ENCODE peak calls at places on chromosomes 13 and 19, in ten cellular contexts. Y, B, G, M, Z, K, Q, E, F and V are unnamed samples.

GRCh38 chr19:36245210-36246005 is 30.5 kb downstream of the ZNF146 start:
- DNase-seq in Y (no peak), B (peak; percentile 54), G (no peak), M (no peak), Z (no peak), K (peak; percentile 26), Q (no peak), E (no peak), F (no peak), V (peak; percentile 38)

GRCh38 chr19:29988351-29988750 is 46.3 kb downstream of the URI1 start:
- DNase-seq in Y (no peak), B (no peak), G (no peak), M (no peak), Z (no peak), K (no peak), Q (no peak), E (no peak), F (no peak), V (no peak)

GRCh38 chr19:3345850-3346460 is 20.4 kb upstream of the NFIC start:
- DNase-seq in Y (no peak), B (no peak), G (no peak), M (no peak), Z (no peak), K (no peak), Q (no peak), E (no peak), F (no peak), V (no peak)

GRCh38 chr19:3285647-3286176 is 61.3 kb downstream of the CELF5 start:
- DNase-seq in Y (no peak), B (peak; percentile 87), G (no peak), M (no peak), Z (no peak), K (no peak), Q (no peak), E (no peak), F (peak; percentile 59), V (no peak)

GRCh38 chr19:19444694-19445155 is 39.2 kb downstream of the GATAD2A start:
- DNase-seq in Y (no peak), B (no peak), G (peak; percentile 36), M (no peak), Z (peak; percentile 48), K (peak; percentile 18), Q (no peak), E (no peak), F (no peak), V (peak; percentile 60)

GRCh38 chr13:35210234-35210633 is 266.3 kb downstream of the MAB21L1 start:
- DNase-seq in Y (no peak), B (no peak), G (no peak), M (no peak), Z (no peak), K (no peak), Q (no peak), E (no peak), F (no peak), V (peak; percentile 38)

GRCh38 chr19:39557791-39558622 is 18.0 kb upstream of the EID2 start:
- DNase-seq in Y (no peak), B (no peak), G (peak; percentile 11), M (no peak), Z (peak; percentile 18), K (no peak), Q (no peak), E (no peak), F (no peak), V (no peak)

GRCh38 chr13:85529216-85529590 is 270.0 kb downstream of the SLITRK6 start:
- DNase-seq in Y (no peak), B (no peak), G (peak; percentile 44), M (no peak), Z (peak; percentile 19), K (no peak), Q (no peak), E (no peak), F (no peak), V (no peak)

GRCh38 chr13:105363747-105364177 is 1171.7 kb downstream of the EFNB2 start:
- DNase-seq in Y (no peak), B (no peak), G (no peak), M (no peak), Z (no peak), K (no peak), Q (no peak), E (no peak), F (no peak), V (no peak)

GRCh38 chr19:18488838-18489626 is 32.8 kb downstream of the ELL start:
- DNase-seq in Y (no peak), B (peak; percentile 29), G (no peak), M (no peak), Z (peak; percentile 48), K (peak; percentile 90), Q (no peak), E (no peak), F (no peak), V (no peak)

GRCh38 chr19:18775586-18776287 is 15.4 kb downstream of the COMP start:
- DNase-seq in Y (no peak), B (no peak), G (peak; percentile 71), M (no peak), Z (peak; percentile 28), K (no peak), Q (no peak), E (no peak), F (no peak), V (peak; percentile 81)

GRCh38 chr19:15913384-15913783 is 15.5 kb upstream of the CYP4F2 start:
- DNase-seq in Y (peak; percentile 20), B (no peak), G (no peak), M (no peak), Z (no peak), K (no peak), Q (no peak), E (no peak), F (no peak), V (no peak)

GRCh38 chr19:54209748-54210494 is 9.3 kb downstream of the RPS9 start:
- DNase-seq in Y (peak; percentile 90), B (no peak), G (peak; percentile 98), M (peak; percentile 97), Z (peak; percentile 98), K (peak; percentile 98), Q (peak; percentile 84), E (peak; percentile 80), F (no peak), V (peak; percentile 96)

GRCh38 chr19:814108-815078 is 7.4 kb downstream of the PLPPR3 start:
- DNase-seq in Y (no peak), B (no peak), G (no peak), M (no peak), Z (no peak), K (no peak), Q (no peak), E (no peak), F (no peak), V (no peak)

GRCh38 chr19:38303517-38304351 is at the start of gene C19orf33:
- DNase-seq in Y (no peak), B (no peak), G (no peak), M (peak; percentile 85), Z (no peak), K (peak; percentile 32), Q (no peak), E (peak; percentile 32), F (no peak), V (peak; percentile 22)

GRCh38 chr19:44905437-44906160 is at the start of gene APOE:
- DNase-seq in Y (no peak), B (peak; percentile 48), G (no peak), M (no peak), Z (peak; percentile 54), K (no peak), Q (no peak), E (no peak), F (no peak), V (peak; percentile 18)
- H3K27ac ChIP-seq in Y (peak within 1 kb of the TSS; percentile 62), B (peak within 1 kb of the TSS; percentile 70), G (no peak within 1 kb of the TSS), M (no peak within 1 kb of the TSS), Z (no peak within 1 kb of the TSS), K (no peak within 1 kb of the TSS), Q (no peak within 1 kb of the TSS), E (no peak within 1 kb of the TSS), F (peak within 1 kb of the TSS; percentile 79), V (no peak within 1 kb of the TSS)

GRCh38 chr19:32458500-32459123 is 53.0 kb downstream of the DPY19L3 start:
- DNase-seq in Y (no peak), B (no peak), G (no peak), M (no peak), Z (peak; percentile 4), K (no peak), Q (no peak), E (no peak), F (no peak), V (peak; percentile 2)
- H3K4me3 ChIP-seq in Y (no peak overlapping the region), B (no peak overlapping the region), G (no peak overlapping the region), M (no peak overlapping the region), Z (no peak overlapping the region), K (no peak overlapping the region), Q (no peak overlapping the region), E (no peak overlapping the region), F (no peak overlapping the region), V (no peak overlapping the region)

GRCh38 chr13:40389081-40389641 is 277.3 kb downstream of the FOXO1 start:
- DNase-seq in Y (no peak), B (no peak), G (no peak), M (no peak), Z (no peak), K (no peak), Q (no peak), E (no peak), F (peak; percentile 21), V (no peak)

GRCh38 chr13:40390290-40391008 is 276.0 kb downstream of the FOXO1 start:
- DNase-seq in Y (no peak), B (peak; percentile 69), G (no peak), M (no peak), Z (no peak), K (no peak), Q (no peak), E (no peak), F (no peak), V (no peak)

GRCh38 chr13:40387775-40388174 is 278.7 kb downstream of the FOXO1 start:
- DNase-seq in Y (no peak), B (no peak), G (no peak), M (no peak), Z (no peak), K (no peak), Q (no peak), E (no peak), F (no peak), V (no peak)

GRCh38 chr13:40386586-40386985 is 279.9 kb downstream of the FOXO1 start:
- DNase-seq in Y (no peak), B (no peak), G (no peak), M (no peak), Z (no peak), K (no peak), Q (no peak), E (no peak), F (no peak), V (no peak)

DNA sequence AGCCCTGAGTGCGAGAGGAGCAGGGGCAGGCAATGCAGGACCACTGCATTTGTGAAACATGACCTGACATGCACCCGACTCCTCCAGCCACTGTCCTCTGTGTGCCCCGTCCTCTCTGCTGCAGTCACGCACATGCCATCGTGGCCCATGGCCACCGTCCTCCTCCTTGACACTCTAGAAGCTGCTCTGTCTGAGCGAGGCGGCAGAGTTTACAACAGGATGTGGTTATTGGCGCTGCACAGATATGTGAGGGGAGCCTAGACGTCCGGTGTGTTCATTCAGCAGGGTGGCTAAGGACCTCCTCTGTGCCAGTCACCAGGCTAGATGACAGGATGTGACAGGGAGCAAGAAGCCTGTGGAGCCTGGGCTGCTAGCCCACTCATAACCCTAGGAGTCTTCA is 277.8 kb downstream of the FOXO1 start:
- DNase-seq in Y (no peak), B (no peak), G (peak; percentile 3), M (no peak), Z (peak; percentile 33), K (no peak), Q (no peak), E (no peak), F (peak; percentile 67), V (no peak)
- H3K27ac ChIP-seq in Y (no peak overlapping the region), B (no peak overlapping the region), G (no peak overlapping the region), M (no peak overlapping the region), Z (no peak overlapping the region), K (no peak overlapping the region), Q (no peak overlapping the region), E (no peak overlapping the region), F (peak overlapping the region; percentile 99), V (no peak overlapping the region)

GRCh38 chr19:51064534-51065220 is at the start of gene KLK13:
- DNase-seq in Y (no peak), B (no peak), G (no peak), M (peak; percentile 34), Z (no peak), K (peak; percentile 87), Q (no peak), E (peak; percentile 34), F (no peak), V (peak; percentile 18)
- H3K4me3 ChIP-seq in Y (peak within 1 kb of the TSS; percentile 40), B (no peak within 1 kb of the TSS), G (peak within 1 kb of the TSS; percentile 14), M (no peak within 1 kb of the TSS), Z (no peak within 1 kb of the TSS), K (no peak within 1 kb of the TSS), Q (no peak within 1 kb of the TSS), E (peak within 1 kb of the TSS; percentile 58), F (no peak within 1 kb of the TSS), V (peak within 1 kb of the TSS; percentile 37)